ENCODE peak calls at places on chromosomes 13 and 19, in five cellular contexts. U is activated naive CD4-positive, alpha-beta T cell treated with anti-CD3 and anti-CD28 coated beads, Interleukin-2, amount 10 ng/mL, durations not matched to agents 7 days and 5 days; O is amygdala; N is stimulated activated CD4-positive, alpha-beta T cell treated with anti-CD3 and anti-CD28 coated beads, Interleukin-12 subunit alpha, Interleukin-12 subunit beta, amount 100 ng/mL, for 4 hours; F is pancreas. B is an unnamed sample.

GRCh38 chr19:41192574-41193419 is at the start of gene CYP2S1:
- DNase-seq in U (peak), O (no peak), N (peak), F (no peak), B (peak)

GRCh38 chr13:50512602-50513527 is 330.6 kb downstream of the DLEU7 start:
- DNase-seq in N (peak), F (no peak), O (no peak), U (peak), B (no peak)

GRCh38 chr13:30889196-30889690 is 16.8 kb upstream of the MEDAG start:
- DNase-seq in F (no peak), U (no peak), N (no peak), O (no peak), B (no peak)

GRCh38 chr13:110676511-110677204 is 29.3 kb downstream of the CARS2 start:
- DNase-seq in F (peak), N (no peak), O (no peak), U (no peak), B (no peak)

GRCh38 chr13:40986328-40986856 is 32.7 kb downstream of the ELF1 start:
- DNase-seq in N (no peak), F (no peak), U (no peak), O (no peak), B (no peak)

GRCh38 chr19:38508507-38508906 is 75.0 kb downstream of the RYR1 start:
- DNase-seq in U (no peak), O (no peak), N (no peak), F (no peak), B (no peak)

GRCh38 chr13:51453308-51453958 is 597 bp upstream of the INTS6 start:
- DNase-seq in N (peak), F (no peak), O (no peak), U (peak), B (peak)

GRCh38 chr13:24709186-24709913 is 29.1 kb downstream of the ATP12A start:
- DNase-seq in F (no peak), O (no peak), U (peak), N (peak), B (no peak)

GRCh38 chr19:54551293-54551692 is 22.3 kb upstream of the LILRA2 start:
- DNase-seq in N (no peak), F (no peak), U (peak), O (no peak), B (no peak)

GRCh38 chr19:14941189-14941588 is at the start of gene OR7C2:
- DNase-seq in N (no peak), U (no peak), F (no peak), O (no peak), B (no peak)

GRCh38 chr19:7852851-7853759 is 21.1 kb downstream of the PRR36 start:
- DNase-seq in O (peak), F (peak), U (peak), N (peak), B (peak)

GRCh38 chr19:359653-359925 is 15.0 kb upstream of the MIER2 start:
- DNase-seq in F (no peak), N (no peak), U (no peak), O (no peak), B (no peak)

GRCh38 chr19:34577531-34578101 is 96.1 kb downstream of the WTIP start:
- DNase-seq in N (no peak), O (no peak), F (no peak), U (no peak), B (no peak)

GRCh38 chr13:105960326-105960725 is 575.1 kb downstream of the EFNB2 start:
- DNase-seq in F (no peak), O (no peak), N (no peak), U (no peak), B (no peak)

GRCh38 chr19:23949611-23950010 is 34.9 kb downstream of the ZNF726 start:
- DNase-seq in N (no peak), F (no peak), O (no peak), U (no peak), B (no peak)

GRCh38 chr13:76398426-76398825 is 487.8 kb downstream of the KCTD12 start:
- DNase-seq in O (no peak), F (no peak), N (no peak), U (no peak), B (no peak)

GRCh38 chr19:37654525-37654832 is 786 bp downstream of the ZFP30 start:
- DNase-seq in O (no peak), U (no peak), F (no peak), N (no peak), B (no peak)

GRCh38 chr13:92573467-92574057 is 653.0 kb upstream of the GPC6 start:
- DNase-seq in O (no peak), U (no peak), N (no peak), F (no peak), B (no peak)

GRCh38 chr19:18526316-18526715 is 4.4 kb upstream of the ELL start:
- DNase-seq in U (no peak), N (no peak), F (no peak), O (no peak), B (no peak)

GRCh38 chr19:40229484-40229883 is 3.0 kb upstream of the CCNP start:
- DNase-seq in O (no peak), N (no peak), U (no peak), F (no peak), B (no peak)

GRCh38 chr13:101941095-101941777 is 460.6 kb downstream of the FGF14 start:
- DNase-seq in O (no peak), F (no peak), U (no peak), N (no peak), B (no peak)

GRCh38 chr13:80529734-80530133 is 188.8 kb upstream of the SPRY2 start:
- DNase-seq in N (no peak), O (no peak), U (no peak), F (no peak), B (peak)

GRCh38 chr19:49468746-49469447 is 5.1 kb upstream of the FLT3LG start:
- DNase-seq in O (no peak), F (no peak), N (no peak), U (peak), B (peak)

GRCh38 chr19:11606484-11606883 is 9.2 kb downstream of the ZNF627 start:
- DNase-seq in N (no peak), F (no peak), U (no peak), O (no peak), B (no peak)

GRCh38 chr19:29484876-29485275 is 40.9 kb upstream of the VSTM2B start:
- DNase-seq in U (no peak), N (no peak), O (no peak), F (no peak), B (no peak)

GRCh38 chr19:4930664-4931063 is 21.4 kb downstream of the UHRF1 start:
- DNase-seq in N (no peak), U (no peak), O (no peak), F (no peak), B (no peak)

GRCh38 chr19:48836089-48837017 is at the start of gene HSD17B14:
- DNase-seq in U (peak), F (no peak), O (peak), N (peak), B (peak)

GRCh38 chr13:78958019-78958418 is 299.1 kb upstream of the OBI1 start:
- DNase-seq in N (no peak), F (no peak), U (no peak), O (no peak), B (no peak)

GRCh38 chr13:49975826-49976225 is 21.0 kb upstream of the TRIM13 start:
- DNase-seq in N (no peak), O (no peak), F (no peak), U (no peak), B (no peak)

GRCh38 chr13:80334582-80335260 is 6.2 kb downstream of the SPRY2 start:
- DNase-seq in O (no peak), N (no peak), U (no peak), F (no peak), B (no peak)

GRCh38 chr13:90201676-90202425 is 1145.6 kb upstream of the MIR17HG start:
- DNase-seq in F (no peak), N (no peak), U (no peak), O (no peak), B (no peak)

GRCh38 chr19:48741222-48741999 is 1.0 kb upstream of the RASIP1 start:
- DNase-seq in F (peak), U (peak), O (no peak), N (peak), B (peak)

GRCh38 chr13:76928456-76928855 is 19.9 kb upstream of the ACOD1 start:
- DNase-seq in O (no peak), U (no peak), F (no peak), N (no peak), B (no peak)

GRCh38 chr19:19460761-19461265 is 54.5 kb downstream of the TSSK6 start:
- DNase-seq in F (no peak), O (no peak), U (peak), N (peak), B (no peak)

GRCh38 chr13:75432045-75432444 is 49.9 kb downstream of the TBC1D4 start:
- DNase-seq in U (no peak), F (no peak), N (no peak), O (no peak), B (no peak)

GRCh38 chr19:36028313-36029041 is 4.2 kb downstream of the CLIP3 start:
- DNase-seq in N (no peak), U (peak), O (no peak), F (no peak), B (no peak)

B was measured in NCI-H226.